ENCODE peak calls at places on chromosomes 16 and 17, in eight cellular contexts. One of them, this sample, is unnamed.

GRCh38 chr17:81858170-81858966 is 2.0 kb downstream of the P4HB start:
- DNase-seq in body of pancreas: peak; percentile 57
- DNase-seq in HepG2: no peak
- DNase-seq in endothelial cell: no peak
- DNase-seq in left ventricle myocardium inferior: no peak
- DNase-seq in WTC11: no peak
- DNase-seq in IMR-90: no peak
- DNase-seq in breast epithelium: no peak
- DNase-seq in this sample: no peak

GRCh38 chr17:43085489-43085888 is 39.7 kb downstream of the BRCA1 start:
- DNase-seq in body of pancreas: no peak
- DNase-seq in HepG2: peak; percentile 9
- DNase-seq in endothelial cell: no peak
- DNase-seq in left ventricle myocardium inferior: no peak
- DNase-seq in WTC11: no peak
- DNase-seq in IMR-90: peak; percentile 39
- DNase-seq in breast epithelium: no peak
- DNase-seq in this sample: no peak

GRCh38 chr16:77812856-77813523 is 24.6 kb downstream of the VAT1L start:
- DNase-seq in body of pancreas: no peak
- DNase-seq in HepG2: no peak
- DNase-seq in endothelial cell: no peak
- DNase-seq in left ventricle myocardium inferior: no peak
- DNase-seq in WTC11: no peak
- DNase-seq in IMR-90: peak; percentile 65
- DNase-seq in breast epithelium: no peak
- DNase-seq in this sample: no peak

GRCh38 chr17:52227926-52228325 is 69.4 kb upstream of the CA10 start:
- DNase-seq in body of pancreas: no peak
- DNase-seq in HepG2: no peak
- DNase-seq in endothelial cell: no peak
- DNase-seq in left ventricle myocardium inferior: no peak
- DNase-seq in WTC11: no peak
- DNase-seq in IMR-90: no peak
- DNase-seq in breast epithelium: no peak
- DNase-seq in this sample: no peak

GRCh38 chr16:69141936-69142335 is 9.5 kb downstream of the UTP4 start:
- DNase-seq in body of pancreas: no peak
- DNase-seq in HepG2: no peak
- DNase-seq in endothelial cell: no peak
- DNase-seq in left ventricle myocardium inferior: no peak
- DNase-seq in WTC11: no peak
- DNase-seq in IMR-90: no peak
- DNase-seq in breast epithelium: no peak
- DNase-seq in this sample: no peak

GRCh38 chr17:82553210-82553930 is 33.8 kb downstream of the FOXK2 start:
- DNase-seq in body of pancreas: peak; percentile 64
- DNase-seq in HepG2: peak; percentile 79
- DNase-seq in endothelial cell: no peak
- DNase-seq in left ventricle myocardium inferior: no peak
- DNase-seq in WTC11: peak; percentile 29
- DNase-seq in IMR-90: no peak
- DNase-seq in breast epithelium: no peak
- DNase-seq in this sample: no peak

GRCh38 chr17:63696381-63696961 is 3.5 kb downstream of the LIMD2 start:
- DNase-seq in body of pancreas: no peak
- DNase-seq in HepG2: peak; percentile 59
- DNase-seq in endothelial cell: peak; percentile 51
- DNase-seq in left ventricle myocardium inferior: no peak
- DNase-seq in WTC11: peak; percentile 56
- DNase-seq in IMR-90: no peak
- DNase-seq in breast epithelium: no peak
- DNase-seq in this sample: peak; percentile 59

GRCh38 chr17:64187093-64187895 is 57.4 kb upstream of the ERN1 start:
- DNase-seq in body of pancreas: no peak
- DNase-seq in HepG2: peak; percentile 96
- DNase-seq in endothelial cell: no peak
- DNase-seq in left ventricle myocardium inferior: no peak
- DNase-seq in WTC11: no peak
- DNase-seq in IMR-90: no peak
- DNase-seq in breast epithelium: no peak
- DNase-seq in this sample: no peak

GRCh38 chr17:57420674-57421392 is 164.5 kb downstream of the MSI2 start:
- DNase-seq in body of pancreas: no peak
- DNase-seq in HepG2: no peak
- DNase-seq in endothelial cell: no peak
- DNase-seq in left ventricle myocardium inferior: no peak
- DNase-seq in WTC11: no peak
- DNase-seq in IMR-90: no peak
- DNase-seq in breast epithelium: no peak
- DNase-seq in this sample: no peak

GRCh38 chr17:67151717-67152116 is 93.3 kb downstream of the HELZ start:
- DNase-seq in body of pancreas: no peak
- DNase-seq in HepG2: no peak
- DNase-seq in endothelial cell: no peak
- DNase-seq in left ventricle myocardium inferior: no peak
- DNase-seq in WTC11: no peak
- DNase-seq in IMR-90: peak; percentile 81
- DNase-seq in breast epithelium: no peak
- DNase-seq in this sample: no peak

GRCh38 chr16:57938936-57939871 is 31.7 kb downstream of the CNGB1 start:
- DNase-seq in body of pancreas: peak; percentile 40
- DNase-seq in HepG2: peak; percentile 22
- DNase-seq in endothelial cell: no peak
- DNase-seq in left ventricle myocardium inferior: peak; percentile 80
- DNase-seq in WTC11: no peak
- DNase-seq in IMR-90: peak; percentile 20
- DNase-seq in breast epithelium: peak; percentile 70
- DNase-seq in this sample: no peak

GRCh38 chr17:80890551-80890930 is 101.1 kb upstream of the CHMP6 start:
- DNase-seq in body of pancreas: no peak
- DNase-seq in HepG2: no peak
- DNase-seq in endothelial cell: no peak
- DNase-seq in left ventricle myocardium inferior: no peak
- DNase-seq in WTC11: no peak
- DNase-seq in IMR-90: no peak
- DNase-seq in breast epithelium: no peak
- DNase-seq in this sample: no peak

GRCh38 chr17:40063034-40063765 is 435 bp downstream of the THRA start:
- DNase-seq in body of pancreas: peak; percentile 51
- DNase-seq in HepG2: peak; percentile 41
- DNase-seq in endothelial cell: peak; percentile 40
- DNase-seq in left ventricle myocardium inferior: peak; percentile 50
- DNase-seq in WTC11: peak; percentile 59
- DNase-seq in IMR-90: no peak
- DNase-seq in breast epithelium: no peak
- DNase-seq in this sample: peak; percentile 61

GRCh38 chr16:81008151-81008789 is 1.3 kb downstream of the CENPN start:
- DNase-seq in body of pancreas: no peak
- DNase-seq in HepG2: no peak
- DNase-seq in endothelial cell: no peak
- DNase-seq in left ventricle myocardium inferior: no peak
- DNase-seq in WTC11: no peak
- DNase-seq in IMR-90: no peak
- DNase-seq in breast epithelium: no peak
- DNase-seq in this sample: no peak

GRCh38 chr17:17818088-17818526 is 18.7 kb downstream of the SREBF1 start:
- DNase-seq in body of pancreas: no peak
- DNase-seq in HepG2: no peak
- DNase-seq in endothelial cell: no peak
- DNase-seq in left ventricle myocardium inferior: no peak
- DNase-seq in WTC11: no peak
- DNase-seq in IMR-90: peak; percentile 29
- DNase-seq in breast epithelium: no peak
- DNase-seq in this sample: no peak

GRCh38 chr16:17467923-17468540 is 2.7 kb downstream of the XYLT1 start:
- DNase-seq in body of pancreas: peak; percentile 65
- DNase-seq in HepG2: peak; percentile 33
- DNase-seq in endothelial cell: peak; percentile 75
- DNase-seq in left ventricle myocardium inferior: peak; percentile 54
- DNase-seq in WTC11: peak; percentile 77
- DNase-seq in IMR-90: peak; percentile 69
- DNase-seq in breast epithelium: peak; percentile 67
- DNase-seq in this sample: no peak

GRCh38 chr17:29549169-29549935 is 17.5 kb downstream of the ABHD15 start:
- DNase-seq in body of pancreas: no peak
- DNase-seq in HepG2: no peak
- DNase-seq in endothelial cell: no peak
- DNase-seq in left ventricle myocardium inferior: no peak
- DNase-seq in WTC11: no peak
- DNase-seq in IMR-90: peak; percentile 44
- DNase-seq in breast epithelium: no peak
- DNase-seq in this sample: peak; percentile 73

GRCh38 chr17:46191332-46192210 is 1.7 kb downstream of the KANSL1 start:
- DNase-seq in body of pancreas: no peak
- DNase-seq in HepG2: peak; percentile 58
- DNase-seq in endothelial cell: peak; percentile 58
- DNase-seq in left ventricle myocardium inferior: no peak
- DNase-seq in WTC11: no peak
- DNase-seq in IMR-90: no peak
- DNase-seq in breast epithelium: no peak
- DNase-seq in this sample: peak; percentile 44

GRCh38 chr17:31508310-31509094 is 117.0 kb downstream of the RAB11FIP4 start:
- DNase-seq in body of pancreas: no peak
- DNase-seq in HepG2: peak; percentile 32
- DNase-seq in endothelial cell: no peak
- DNase-seq in left ventricle myocardium inferior: no peak
- DNase-seq in WTC11: peak; percentile 40
- DNase-seq in IMR-90: peak; percentile 8
- DNase-seq in breast epithelium: no peak
- DNase-seq in this sample: peak; percentile 71
- TF ChIP-seq CTCF in body of pancreas: no peak
- TF ChIP-seq CTCF in HepG2: peak; percentile 65
- TF ChIP-seq CTCF in endothelial cell: peak; percentile 43
- TF ChIP-seq CTCF in left ventricle myocardium inferior: peak; percentile 21
- TF ChIP-seq CTCF in WTC11: peak; percentile 32
- TF ChIP-seq CTCF in IMR-90: no peak
- TF ChIP-seq CTCF in breast epithelium: no peak
- TF ChIP-seq CTCF in this sample: peak; percentile 68

GRCh38 chr16:4055748-4056147 is 60.5 kb downstream of the ADCY9 start:
- DNase-seq in body of pancreas: no peak
- DNase-seq in HepG2: no peak
- DNase-seq in endothelial cell: no peak
- DNase-seq in left ventricle myocardium inferior: no peak
- DNase-seq in WTC11: no peak
- DNase-seq in IMR-90: no peak
- DNase-seq in breast epithelium: no peak
- DNase-seq in this sample: no peak

GRCh38 chr16:4053663-4054479 is 62.4 kb downstream of the ADCY9 start:
- DNase-seq in body of pancreas: peak; percentile 76
- DNase-seq in HepG2: no peak
- DNase-seq in endothelial cell: no peak
- DNase-seq in left ventricle myocardium inferior: peak; percentile 71
- DNase-seq in WTC11: no peak
- DNase-seq in IMR-90: peak; percentile 95
- DNase-seq in breast epithelium: peak; percentile 69
- DNase-seq in this sample: no peak

GRCh38 chr16:4052096-4052495 is 64.1 kb downstream of the ADCY9 start:
- DNase-seq in body of pancreas: no peak
- DNase-seq in HepG2: no peak
- DNase-seq in endothelial cell: no peak
- DNase-seq in left ventricle myocardium inferior: no peak
- DNase-seq in WTC11: no peak
- DNase-seq in IMR-90: no peak
- DNase-seq in breast epithelium: no peak
- DNase-seq in this sample: no peak

GRCh38 chr16:4051591-4051990 is 64.7 kb downstream of the ADCY9 start:
- DNase-seq in body of pancreas: no peak
- DNase-seq in HepG2: no peak
- DNase-seq in endothelial cell: no peak
- DNase-seq in left ventricle myocardium inferior: no peak
- DNase-seq in WTC11: no peak
- DNase-seq in IMR-90: no peak
- DNase-seq in breast epithelium: no peak
- DNase-seq in this sample: no peak

GRCh38 chr16:4052801-4053662 is 63.2 kb downstream of the ADCY9 start:
- DNase-seq in body of pancreas: peak; percentile 79
- DNase-seq in HepG2: no peak
- DNase-seq in endothelial cell: no peak
- DNase-seq in left ventricle myocardium inferior: peak; percentile 75
- DNase-seq in WTC11: no peak
- DNase-seq in IMR-90: peak; percentile 81
- DNase-seq in breast epithelium: peak; percentile 62
- DNase-seq in this sample: no peak
- TF ChIP-seq CTCF in body of pancreas: no peak
- TF ChIP-seq CTCF in HepG2: no peak
- TF ChIP-seq CTCF in endothelial cell: no peak
- TF ChIP-seq CTCF in left ventricle myocardium inferior: no peak
- TF ChIP-seq CTCF in WTC11: no peak
- TF ChIP-seq CTCF in IMR-90: no peak
- TF ChIP-seq CTCF in breast epithelium: no peak
- TF ChIP-seq CTCF in this sample: no peak

DNA sequence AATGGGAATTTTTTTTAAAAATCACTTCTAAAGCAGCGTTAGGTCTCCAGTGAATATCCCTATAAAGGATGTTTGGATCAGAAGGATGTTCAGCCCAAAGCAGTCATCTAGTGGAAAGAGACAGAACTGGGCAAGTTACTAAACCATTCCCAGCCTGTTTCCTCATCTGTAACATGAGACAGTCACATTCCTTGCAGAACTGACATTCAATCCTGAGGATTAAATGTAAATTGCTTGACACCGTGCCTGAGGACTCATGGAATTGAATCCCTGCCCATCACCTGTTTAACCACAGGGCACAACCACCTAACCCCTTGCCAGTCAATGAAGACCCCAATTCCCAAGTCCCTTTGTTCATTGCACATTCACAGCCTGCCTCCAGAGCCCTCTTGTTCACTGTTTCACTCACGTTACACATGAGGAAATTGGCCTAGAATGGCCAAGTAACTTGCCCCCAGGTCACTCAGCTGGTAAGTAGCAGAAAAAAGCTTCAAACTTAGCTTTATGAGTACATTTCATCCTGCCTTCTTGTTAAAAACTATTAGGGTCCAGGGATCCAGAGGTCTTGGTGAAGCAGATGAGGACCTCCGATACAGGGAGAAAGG is 1.4 kb downstream of the CMTM2 start:
- DNase-seq in body of pancreas: no peak
- DNase-seq in HepG2: peak; percentile 16
- DNase-seq in endothelial cell: no peak
- DNase-seq in left ventricle myocardium inferior: no peak
- DNase-seq in WTC11: no peak
- DNase-seq in IMR-90: peak; percentile 87
- DNase-seq in breast epithelium: no peak
- DNase-seq in this sample: no peak
- TF ChIP-seq CTCF in body of pancreas: no peak
- TF ChIP-seq CTCF in HepG2: no peak
- TF ChIP-seq CTCF in endothelial cell: no peak
- TF ChIP-seq CTCF in left ventricle myocardium inferior: no peak
- TF ChIP-seq CTCF in WTC11: no peak
- TF ChIP-seq CTCF in IMR-90: peak; percentile 47
- TF ChIP-seq CTCF in breast epithelium: no peak
- TF ChIP-seq CTCF in this sample: no peak

GRCh38 chr16:83211711-83212110 is 584.9 kb downstream of the CDH13 start:
- DNase-seq in body of pancreas: no peak
- DNase-seq in HepG2: no peak
- DNase-seq in endothelial cell: no peak
- DNase-seq in left ventricle myocardium inferior: no peak
- DNase-seq in WTC11: no peak
- DNase-seq in IMR-90: no peak
- DNase-seq in breast epithelium: no peak
- DNase-seq in this sample: no peak
- TF ChIP-seq CTCF in body of pancreas: no peak
- TF ChIP-seq CTCF in HepG2: no peak
- TF ChIP-seq CTCF in endothelial cell: no peak
- TF ChIP-seq CTCF in left ventricle myocardium inferior: no peak
- TF ChIP-seq CTCF in WTC11: no peak
- TF ChIP-seq CTCF in IMR-90: no peak
- TF ChIP-seq CTCF in breast epithelium: no peak
- TF ChIP-seq CTCF in this sample: no peak

GRCh38 chr16:84685210-84685609 is 14.6 kb upstream of the USP10 start:
- DNase-seq in body of pancreas: no peak
- DNase-seq in HepG2: no peak
- DNase-seq in endothelial cell: no peak
- DNase-seq in left ventricle myocardium inferior: no peak
- DNase-seq in WTC11: no peak
- DNase-seq in IMR-90: no peak
- DNase-seq in breast epithelium: no peak
- DNase-seq in this sample: no peak
- TF ChIP-seq CTCF in body of pancreas: no peak
- TF ChIP-seq CTCF in HepG2: no peak
- TF ChIP-seq CTCF in endothelial cell: no peak
- TF ChIP-seq CTCF in left ventricle myocardium inferior: no peak
- TF ChIP-seq CTCF in WTC11: no peak
- TF ChIP-seq CTCF in IMR-90: no peak
- TF ChIP-seq CTCF in breast epithelium: no peak
- TF ChIP-seq CTCF in this sample: no peak